ENCODE peak calls at places on chromosome 6, in ten cellular contexts. One of them, this sample, is unnamed.

GRCh38 chr6:106973841-106974336 is 640 bp downstream of the CD24 start:
- DNase-seq in aorta: no peak
- DNase-seq in psoas muscle: no peak
- DNase-seq in SIG-M5: no peak
- DNase-seq in activated T-helper 1 cell treated with anti-CD3 and anti-CD28 coated beads, Interleukin-2, amount 50 U/mL, for 16 hours: no peak
- DNase-seq in NCI-H2081: peak
- DNase-seq in T-helper 1 cell: no peak
- DNase-seq in heart right ventricle: no peak
- DNase-seq in HEK293T: no peak
- DNase-seq in AG20443: peak
- DNase-seq in this sample: peak

GRCh38 chr6:10217111-10217510 is 197.8 kb downstream of the TFAP2A start:
- DNase-seq in psoas muscle: no peak
- DNase-seq in activated T-helper 1 cell treated with anti-CD3 and anti-CD28 coated beads, Interleukin-2, amount 50 U/mL, for 16 hours: no peak
- DNase-seq in NCI-H2081: no peak
- DNase-seq in AG20443: no peak
- DNase-seq in HEK293T: no peak
- DNase-seq in SIG-M5: no peak
- DNase-seq in T-helper 1 cell: no peak
- DNase-seq in aorta: no peak
- DNase-seq in heart right ventricle: no peak
- DNase-seq in this sample: no peak

GRCh38 chr6:30965140-30965601 is 18.3 kb upstream of the MUC21 start:
- DNase-seq in T-helper 1 cell: no peak
- DNase-seq in SIG-M5: no peak
- DNase-seq in psoas muscle: no peak
- DNase-seq in HEK293T: no peak
- DNase-seq in heart right ventricle: no peak
- DNase-seq in activated T-helper 1 cell treated with anti-CD3 and anti-CD28 coated beads, Interleukin-2, amount 50 U/mL, for 16 hours: no peak
- DNase-seq in AG20443: no peak
- DNase-seq in NCI-H2081: no peak
- DNase-seq in aorta: no peak
- DNase-seq in this sample: no peak

GRCh38 chr6:95243091-95243490 is 334.2 kb upstream of the MANEA start:
- DNase-seq in T-helper 1 cell: no peak
- DNase-seq in SIG-M5: no peak
- DNase-seq in HEK293T: no peak
- DNase-seq in NCI-H2081: no peak
- DNase-seq in heart right ventricle: no peak
- DNase-seq in AG20443: no peak
- DNase-seq in activated T-helper 1 cell treated with anti-CD3 and anti-CD28 coated beads, Interleukin-2, amount 50 U/mL, for 16 hours: no peak
- DNase-seq in aorta: no peak
- DNase-seq in psoas muscle: no peak
- DNase-seq in this sample: no peak

GRCh38 chr6:157732416-157733161 is 90.5 kb upstream of the SNX9 start:
- DNase-seq in NCI-H2081: no peak
- DNase-seq in activated T-helper 1 cell treated with anti-CD3 and anti-CD28 coated beads, Interleukin-2, amount 50 U/mL, for 16 hours: no peak
- DNase-seq in SIG-M5: no peak
- DNase-seq in HEK293T: no peak
- DNase-seq in aorta: no peak
- DNase-seq in heart right ventricle: no peak
- DNase-seq in AG20443: no peak
- DNase-seq in T-helper 1 cell: no peak
- DNase-seq in psoas muscle: no peak
- DNase-seq in this sample: no peak

GRCh38 chr6:133983099-133983939 is 30.3 kb downstream of the TBPL1 start:
- DNase-seq in activated T-helper 1 cell treated with anti-CD3 and anti-CD28 coated beads, Interleukin-2, amount 50 U/mL, for 16 hours: no peak
- DNase-seq in psoas muscle: no peak
- DNase-seq in heart right ventricle: no peak
- DNase-seq in AG20443: no peak
- DNase-seq in SIG-M5: peak
- DNase-seq in T-helper 1 cell: no peak
- DNase-seq in aorta: no peak
- DNase-seq in NCI-H2081: no peak
- DNase-seq in HEK293T: no peak
- DNase-seq in this sample: peak

GRCh38 chr6:49300443-49300842 is 162.6 kb downstream of the MMUT start:
- DNase-seq in AG20443: no peak
- DNase-seq in activated T-helper 1 cell treated with anti-CD3 and anti-CD28 coated beads, Interleukin-2, amount 50 U/mL, for 16 hours: no peak
- DNase-seq in psoas muscle: no peak
- DNase-seq in aorta: no peak
- DNase-seq in heart right ventricle: no peak
- DNase-seq in NCI-H2081: no peak
- DNase-seq in T-helper 1 cell: no peak
- DNase-seq in HEK293T: no peak
- DNase-seq in SIG-M5: no peak
- DNase-seq in this sample: no peak

GRCh38 chr6:110662468-110663211 is 152.6 kb downstream of the CDK19 start:
- DNase-seq in AG20443: no peak
- DNase-seq in NCI-H2081: no peak
- DNase-seq in aorta: no peak
- DNase-seq in heart right ventricle: no peak
- DNase-seq in psoas muscle: no peak
- DNase-seq in SIG-M5: no peak
- DNase-seq in T-helper 1 cell: no peak
- DNase-seq in activated T-helper 1 cell treated with anti-CD3 and anti-CD28 coated beads, Interleukin-2, amount 50 U/mL, for 16 hours: no peak
- DNase-seq in HEK293T: no peak
- DNase-seq in this sample: no peak

GRCh38 chr6:158895661-158896060 is 76.5 kb upstream of the EZR start:
- DNase-seq in psoas muscle: no peak
- DNase-seq in activated T-helper 1 cell treated with anti-CD3 and anti-CD28 coated beads, Interleukin-2, amount 50 U/mL, for 16 hours: no peak
- DNase-seq in aorta: no peak
- DNase-seq in heart right ventricle: no peak
- DNase-seq in AG20443: no peak
- DNase-seq in NCI-H2081: no peak
- DNase-seq in HEK293T: no peak
- DNase-seq in SIG-M5: no peak
- DNase-seq in T-helper 1 cell: no peak
- DNase-seq in this sample: no peak

GRCh38 chr6:128806274-128806673 is 76.7 kb upstream of the LAMA2 start:
- DNase-seq in heart right ventricle: no peak
- DNase-seq in AG20443: no peak
- DNase-seq in NCI-H2081: no peak
- DNase-seq in activated T-helper 1 cell treated with anti-CD3 and anti-CD28 coated beads, Interleukin-2, amount 50 U/mL, for 16 hours: no peak
- DNase-seq in HEK293T: no peak
- DNase-seq in SIG-M5: no peak
- DNase-seq in T-helper 1 cell: no peak
- DNase-seq in psoas muscle: no peak
- DNase-seq in aorta: no peak
- DNase-seq in this sample: no peak

This sample was measured in SJSA1.